ENCODE peak calls at places on chromosomes 3 and 15, in six cellular contexts. H, L, T, Y, Z and R are unnamed samples.

GRCh38 chr3:36600413-36600812 is 163.9 kb downstream of the DCLK3 start:
- DNase-seq in L (no peak), H (no peak), T (no peak), Z (no peak), Y (no peak), R (no peak)

GRCh38 chr3:72386322-72386721 is 461.9 kb downstream of the SHQ1 start:
- DNase-seq in Z (no peak), T (no peak), L (no peak), Y (no peak), H (no peak), R (no peak)

GRCh38 chr3:42780398-42780797 is 7.3 kb upstream of the CCDC13 start:
- DNase-seq in H (no peak), T (no peak), Z (no peak), Y (no peak), L (no peak), R (no peak)

GRCh38 chr15:101482526-101483371 is 6.8 kb downstream of the PCSK6 start:
- DNase-seq in L (no peak), Z (peak; percentile 12), H (no peak), T (peak; percentile 71), Y (no peak), R (no peak)

GRCh38 chr3:171088984-171089754 is 62.6 kb upstream of the SLC2A2 start:
- DNase-seq in Z (no peak), Y (no peak), H (no peak), L (no peak), T (no peak), R (no peak)

GRCh38 chr3:111690242-111690641 is 95.1 kb upstream of the ZBED2 start:
- DNase-seq in Y (no peak), Z (no peak), T (no peak), H (no peak), L (no peak), R (no peak)

GRCh38 chr15:76325704-76326103 is 10.9 kb upstream of the ISL2 start:
- DNase-seq in H (no peak), T (no peak), Y (no peak), L (no peak), Z (no peak), R (no peak)

GRCh38 chr3:64399205-64399800 is 174.0 kb upstream of the PRICKLE2 start:
- DNase-seq in L (peak; percentile 55), H (no peak), T (no peak), Y (no peak), Z (no peak), R (no peak)

GRCh38 chr3:187742351-187743171 is 2.7 kb downstream of the BCL6 start:
- DNase-seq in Z (no peak), H (peak; percentile 53), Y (no peak), T (no peak), L (peak; percentile 59), R (no peak)

GRCh38 chr3:127702151-127702578 is 29.4 kb downstream of the ABTB1 start:
- DNase-seq in L (no peak), T (peak; percentile 71), Z (no peak), Y (no peak), H (no peak), R (peak; percentile 63)

GRCh38 chr3:171874251-171874679 is 31.1 kb downstream of the TMEM212 start:
- DNase-seq in H (no peak), T (no peak), L (no peak), Z (no peak), Y (no peak), R (no peak)

GRCh38 chr3:117669761-117670160 is 960.2 kb downstream of the TUSC7 start:
- DNase-seq in Z (no peak), H (no peak), T (no peak), L (no peak), Y (no peak), R (no peak)

GRCh38 chr15:98548172-98548971 is 100.0 kb upstream of the IGF1R start:
- DNase-seq in H (peak; percentile 73), Z (peak; percentile 53), Y (peak; percentile 13), T (peak; percentile 93), L (peak; percentile 33), R (peak; percentile 93)

GRCh38 chr3:150147776-150148175 is 177.1 kb upstream of the PFN2 start:
- DNase-seq in L (no peak), H (no peak), Y (no peak), T (no peak), Z (no peak), R (no peak)

GRCh38 chr15:79003301-79003700 is 58.5 kb upstream of the CTSH start:
- DNase-seq in Z (no peak), L (no peak), H (no peak), Y (no peak), T (no peak), R (no peak)

GRCh38 chr3:187789872-187790271 is 44.6 kb upstream of the BCL6 start:
- DNase-seq in T (no peak), Z (no peak), L (no peak), H (no peak), Y (no peak), R (no peak)

GRCh38 chr3:127964053-127964452 is 49.0 kb downstream of the KBTBD12 start:
- DNase-seq in H (no peak), T (no peak), L (no peak), Y (no peak), Z (peak; percentile 76), R (no peak)

GRCh38 chr3:33658971-33659848 is 58.8 kb downstream of the CLASP2 start:
- DNase-seq in H (peak; percentile 73), Z (peak; percentile 84), Y (no peak), T (peak; percentile 84), L (peak; percentile 36), R (peak; percentile 87)

GRCh38 chr3:74636981-74637380 is 22.5 kb upstream of the CNTN3 start:
- DNase-seq in Z (no peak), L (no peak), Y (no peak), H (no peak), T (no peak), R (no peak)

GRCh38 chr3:81068546-81068945 is 692.9 kb downstream of the GBE1 start:
- DNase-seq in H (no peak), Z (no peak), Y (no peak), T (no peak), L (no peak), R (no peak)

GRCh38 chr3:129606522-129607390 is at the start of gene PLXND1:
- DNase-seq in Y (no peak), Z (no peak), L (peak; percentile 42), H (no peak), T (no peak), R (peak; percentile 91)

GRCh38 chr3:104519468-104519867 is 847.2 kb upstream of the ALCAM start:
- DNase-seq in T (no peak), H (no peak), L (no peak), Y (no peak), Z (no peak), R (no peak)